ENCODE peak calls at places on chromosomes 12 and 14, in six cellular contexts. One of them, this sample, is unnamed.

GRCh38 chr14:54338696-54339317 is 58.0 kb upstream of the CDKN3 start:
- DNase-seq in stomach: no peak
- DNase-seq in upper lobe of left lung: no peak
- DNase-seq in body of pancreas: no peak
- DNase-seq in heart left ventricle: no peak
- DNase-seq in Peyer's patch: no peak
- DNase-seq in this sample: no peak

GRCh38 chr14:94376108-94376975 is 12.1 kb downstream of the SERPINA1 start:
- DNase-seq in heart left ventricle: no peak
- DNase-seq in stomach: no peak
- DNase-seq in upper lobe of left lung: no peak
- DNase-seq in Peyer's patch: no peak
- DNase-seq in body of pancreas: no peak
- DNase-seq in this sample: no peak

GRCh38 chr12:46470039-46470627 is 97.6 kb upstream of the SLC38A2 start:
- DNase-seq in stomach: no peak
- DNase-seq in heart left ventricle: no peak
- DNase-seq in body of pancreas: no peak
- DNase-seq in upper lobe of left lung: no peak
- DNase-seq in Peyer's patch: peak
- DNase-seq in this sample: no peak

GRCh38 chr12:108320503-108321293 is 18.4 kb downstream of the CMKLR1 start:
- DNase-seq in heart left ventricle: no peak
- DNase-seq in upper lobe of left lung: no peak
- DNase-seq in body of pancreas: no peak
- DNase-seq in stomach: no peak
- DNase-seq in Peyer's patch: no peak
- DNase-seq in this sample: no peak

GRCh38 chr12:24125280-24125679 is 175.8 kb upstream of the SOX5 start:
- DNase-seq in upper lobe of left lung: no peak
- DNase-seq in heart left ventricle: no peak
- DNase-seq in stomach: no peak
- DNase-seq in body of pancreas: no peak
- DNase-seq in Peyer's patch: no peak
- DNase-seq in this sample: no peak

GRCh38 chr12:120466560-120467315 is 2.8 kb downstream of the SRSF9 start:
- DNase-seq in Peyer's patch: peak
- DNase-seq in stomach: peak
- DNase-seq in upper lobe of left lung: peak
- DNase-seq in body of pancreas: peak
- DNase-seq in heart left ventricle: no peak
- DNase-seq in this sample: no peak

GRCh38 chr12:33977887-33978286 is 44.4 kb upstream of the ALG10 start:
- DNase-seq in heart left ventricle: no peak
- DNase-seq in stomach: no peak
- DNase-seq in body of pancreas: no peak
- DNase-seq in Peyer's patch: no peak
- DNase-seq in upper lobe of left lung: no peak
- DNase-seq in this sample: no peak

GRCh38 chr12:52417742-52418141 is 11.6 kb upstream of the KRT82 start:
- DNase-seq in Peyer's patch: no peak
- DNase-seq in body of pancreas: no peak
- DNase-seq in heart left ventricle: no peak
- DNase-seq in upper lobe of left lung: peak
- DNase-seq in stomach: no peak
- DNase-seq in this sample: no peak

GRCh38 chr12:69649529-69649928 is 38.8 kb upstream of the LRRC10 start:
- DNase-seq in heart left ventricle: no peak
- DNase-seq in body of pancreas: no peak
- DNase-seq in upper lobe of left lung: no peak
- DNase-seq in Peyer's patch: no peak
- DNase-seq in stomach: no peak
- DNase-seq in this sample: no peak

GRCh38 chr14:96167224-96168148 is 37.2 kb upstream of the BDKRB2 start:
- DNase-seq in Peyer's patch: peak
- DNase-seq in heart left ventricle: no peak
- DNase-seq in body of pancreas: no peak
- DNase-seq in stomach: no peak
- DNase-seq in upper lobe of left lung: no peak
- DNase-seq in this sample: no peak

GRCh38 chr12:100555722-100556121 is 17.8 kb upstream of the GAS2L3 start:
- DNase-seq in body of pancreas: no peak
- DNase-seq in heart left ventricle: no peak
- DNase-seq in stomach: no peak
- DNase-seq in Peyer's patch: no peak
- DNase-seq in upper lobe of left lung: no peak
- DNase-seq in this sample: peak

GRCh38 chr12:7609480-7609879 is 56.2 kb downstream of the APOBEC1 start:
- DNase-seq in upper lobe of left lung: no peak
- DNase-seq in body of pancreas: no peak
- DNase-seq in Peyer's patch: no peak
- DNase-seq in stomach: no peak
- DNase-seq in heart left ventricle: no peak
- DNase-seq in this sample: no peak

GRCh38 chr12:75007133-75007532 is 202.5 kb downstream of the KCNC2 start:
- DNase-seq in body of pancreas: no peak
- DNase-seq in heart left ventricle: no peak
- DNase-seq in Peyer's patch: no peak
- DNase-seq in stomach: no peak
- DNase-seq in upper lobe of left lung: no peak
- DNase-seq in this sample: no peak

GRCh38 chr14:81819910-81820309 is 286.3 kb upstream of the SEL1L start:
- DNase-seq in heart left ventricle: no peak
- DNase-seq in upper lobe of left lung: no peak
- DNase-seq in body of pancreas: no peak
- DNase-seq in Peyer's patch: no peak
- DNase-seq in stomach: no peak
- DNase-seq in this sample: no peak

GRCh38 chr14:92503756-92504491 is 9.7 kb upstream of the RIN3 start:
- DNase-seq in upper lobe of left lung: peak
- DNase-seq in heart left ventricle: no peak
- DNase-seq in stomach: no peak
- DNase-seq in Peyer's patch: peak
- DNase-seq in body of pancreas: no peak
- DNase-seq in this sample: no peak

GRCh38 chr14:101086926-101087325 is 183.4 kb upstream of the RTL1 start:
- DNase-seq in upper lobe of left lung: peak
- DNase-seq in body of pancreas: no peak
- DNase-seq in stomach: no peak
- DNase-seq in Peyer's patch: peak
- DNase-seq in heart left ventricle: no peak
- DNase-seq in this sample: no peak

GRCh38 chr14:104953896-104954656 is 24.1 kb downstream of the AHNAK2 start:
- DNase-seq in body of pancreas: no peak
- DNase-seq in Peyer's patch: no peak
- DNase-seq in heart left ventricle: no peak
- DNase-seq in upper lobe of left lung: no peak
- DNase-seq in stomach: no peak
- DNase-seq in this sample: no peak

GRCh38 chr12:14167005-14167628 is 185.7 kb upstream of the GRIN2B start:
- DNase-seq in upper lobe of left lung: no peak
- DNase-seq in heart left ventricle: no peak
- DNase-seq in body of pancreas: peak
- DNase-seq in stomach: peak
- DNase-seq in Peyer's patch: peak
- DNase-seq in this sample: peak

GRCh38 chr12:43762596-43762995 is 3.8 kb downstream of the IRAK4 start:
- DNase-seq in body of pancreas: no peak
- DNase-seq in stomach: no peak
- DNase-seq in upper lobe of left lung: no peak
- DNase-seq in heart left ventricle: no peak
- DNase-seq in Peyer's patch: no peak
- DNase-seq in this sample: no peak

GRCh38 chr12:19282133-19282532 is 152.6 kb downstream of the PLEKHA5 start:
- DNase-seq in upper lobe of left lung: no peak
- DNase-seq in heart left ventricle: no peak
- DNase-seq in Peyer's patch: no peak
- DNase-seq in body of pancreas: no peak
- DNase-seq in stomach: no peak
- DNase-seq in this sample: no peak

GRCh38 chr12:33834672-33835071 is 187.6 kb upstream of the ALG10 start:
- DNase-seq in upper lobe of left lung: no peak
- DNase-seq in body of pancreas: no peak
- DNase-seq in Peyer's patch: no peak
- DNase-seq in heart left ventricle: no peak
- DNase-seq in stomach: no peak
- DNase-seq in this sample: no peak

GRCh38 chr12:49783917-49784676 is 42.7 kb downstream of the TMBIM6 start:
- DNase-seq in stomach: no peak
- DNase-seq in heart left ventricle: no peak
- DNase-seq in body of pancreas: no peak
- DNase-seq in upper lobe of left lung: no peak
- DNase-seq in Peyer's patch: no peak
- DNase-seq in this sample: no peak

GRCh38 chr12:118033331-118033730 is 16.8 kb downstream of the RFC5 start:
- DNase-seq in heart left ventricle: no peak
- DNase-seq in upper lobe of left lung: no peak
- DNase-seq in stomach: no peak
- DNase-seq in body of pancreas: no peak
- DNase-seq in Peyer's patch: no peak
- DNase-seq in this sample: no peak

GRCh38 chr12:85029456-85029855 is 6.6 kb downstream of the TSPAN19 start:
- DNase-seq in stomach: no peak
- DNase-seq in heart left ventricle: no peak
- DNase-seq in body of pancreas: no peak
- DNase-seq in Peyer's patch: no peak
- DNase-seq in upper lobe of left lung: no peak
- DNase-seq in this sample: no peak

DNA sequence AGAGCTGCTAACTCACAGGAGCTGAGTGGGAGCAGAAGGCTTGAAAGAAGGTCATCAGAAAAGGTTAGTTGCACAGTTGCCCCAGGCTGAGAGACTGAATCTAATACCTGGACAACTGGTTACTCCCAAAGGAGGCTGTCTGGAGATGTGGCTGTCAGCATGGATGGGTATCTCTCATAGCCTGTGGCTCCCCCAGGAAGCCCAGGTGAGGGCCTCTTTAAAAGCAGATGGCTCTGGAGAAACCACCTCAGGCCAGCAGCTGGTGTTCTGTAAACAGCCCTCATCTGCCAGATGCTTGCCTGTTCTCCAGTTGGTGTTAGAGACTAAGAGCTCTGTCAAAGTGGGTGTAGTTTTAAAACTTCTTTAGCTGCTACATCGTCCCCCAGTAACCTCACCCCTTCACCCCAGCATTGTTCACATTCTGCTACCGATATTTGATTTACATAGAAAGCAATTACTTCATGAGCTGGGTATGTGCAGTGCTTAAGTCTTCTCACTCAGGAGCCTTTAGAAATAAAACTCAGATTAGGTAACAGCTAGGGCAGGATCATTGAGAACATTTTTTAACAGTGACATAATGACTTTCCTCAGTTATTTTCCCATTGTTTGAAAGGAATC is 25.8 kb downstream of the DACT1 start:
- DNase-seq in upper lobe of left lung: no peak
- DNase-seq in stomach: no peak
- DNase-seq in Peyer's patch: no peak
- DNase-seq in heart left ventricle: no peak
- DNase-seq in body of pancreas: no peak
- DNase-seq in this sample: no peak
- TF ChIP-seq POLR2A in upper lobe of left lung: no peak
- TF ChIP-seq POLR2A in stomach: no peak
- TF ChIP-seq POLR2A in Peyer's patch: no peak
- TF ChIP-seq POLR2A in heart left ventricle: no peak
- TF ChIP-seq POLR2A in body of pancreas: no peak
- TF ChIP-seq POLR2A in this sample: no peak

DNA sequence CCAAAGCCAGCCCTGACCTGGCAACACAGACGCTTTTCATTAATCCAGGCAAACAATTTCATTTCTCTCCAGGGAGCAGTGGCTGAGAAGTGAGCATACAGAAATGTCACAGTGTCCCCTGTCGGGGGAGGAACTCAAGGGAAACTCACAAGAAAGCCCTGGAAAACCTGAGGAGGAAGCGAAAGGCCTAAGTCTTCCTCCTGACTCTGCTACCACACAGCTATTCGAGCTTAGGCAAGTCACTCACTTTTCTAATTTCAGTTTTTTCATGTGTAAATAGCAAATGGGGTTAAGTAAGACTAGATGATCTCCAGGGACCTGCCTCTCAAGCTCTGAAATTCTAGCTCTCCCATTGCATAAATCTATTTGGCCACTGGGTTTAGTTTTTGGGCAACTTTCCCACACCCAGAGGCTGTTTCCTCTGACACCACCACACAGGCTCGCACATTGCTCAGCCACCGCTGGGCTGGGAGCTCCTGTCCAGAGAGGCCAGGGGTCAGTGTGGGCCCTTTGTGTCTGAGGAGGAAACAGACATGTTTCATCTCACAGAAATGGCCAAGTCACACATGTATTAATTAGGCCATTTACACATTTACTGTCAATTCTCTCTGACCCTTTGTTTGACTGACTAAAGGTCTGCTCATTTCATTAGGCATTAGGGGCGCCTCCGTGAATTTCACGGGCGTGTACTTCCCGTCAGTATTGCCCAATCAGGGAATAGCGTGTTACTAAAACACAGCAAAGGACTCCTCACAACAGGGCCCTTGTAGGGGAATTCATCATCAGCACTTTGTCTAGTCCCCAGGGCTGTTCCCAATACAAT is 9.8 kb upstream of the PNMA1 start:
- DNase-seq in heart left ventricle: peak
- DNase-seq in Peyer's patch: peak
- DNase-seq in upper lobe of left lung: peak
- DNase-seq in body of pancreas: peak
- DNase-seq in stomach: peak
- DNase-seq in this sample: peak
- H3K27ac ChIP-seq in heart left ventricle: peak
- H3K27ac ChIP-seq in Peyer's patch: peak
- H3K27ac ChIP-seq in upper lobe of left lung: peak
- H3K27ac ChIP-seq in body of pancreas: no peak
- H3K27ac ChIP-seq in stomach: peak
- H3K27ac ChIP-seq in this sample: peak

GRCh38 chr12:31659087-31659942 is at the start of gene ETFBKMT:
- DNase-seq in upper lobe of left lung: peak
- DNase-seq in Peyer's patch: peak
- DNase-seq in stomach: peak
- DNase-seq in body of pancreas: peak
- DNase-seq in heart left ventricle: peak
- DNase-seq in this sample: peak
- TF ChIP-seq POLR2A in upper lobe of left lung: peak
- TF ChIP-seq POLR2A in Peyer's patch: peak
- TF ChIP-seq POLR2A in stomach: peak
- TF ChIP-seq POLR2A in body of pancreas: peak
- TF ChIP-seq POLR2A in heart left ventricle: peak
- TF ChIP-seq POLR2A in this sample: no peak

GRCh38 chr12:94071258-94071657 is 77.1 kb upstream of the PLXNC1 start:
- DNase-seq in Peyer's patch: no peak
- DNase-seq in stomach: no peak
- DNase-seq in body of pancreas: no peak
- DNase-seq in upper lobe of left lung: no peak
- DNase-seq in heart left ventricle: no peak
- DNase-seq in this sample: no peak

GRCh38 chr12:94074216-94074969 is 74.0 kb upstream of the PLXNC1 start:
- DNase-seq in Peyer's patch: no peak
- DNase-seq in stomach: no peak
- DNase-seq in body of pancreas: no peak
- DNase-seq in upper lobe of left lung: no peak
- DNase-seq in heart left ventricle: peak
- DNase-seq in this sample: peak

GRCh38 chr12:94074970-94075695 is 73.2 kb upstream of the PLXNC1 start:
- DNase-seq in Peyer's patch: peak
- DNase-seq in upper lobe of left lung: peak
- DNase-seq in stomach: peak
- DNase-seq in heart left ventricle: peak
- DNase-seq in body of pancreas: peak
- DNase-seq in this sample: peak

GRCh38 chr12:94070520-94070919 is 77.9 kb upstream of the PLXNC1 start:
- DNase-seq in body of pancreas: no peak
- DNase-seq in stomach: no peak
- DNase-seq in heart left ventricle: no peak
- DNase-seq in Peyer's patch: peak
- DNase-seq in upper lobe of left lung: no peak
- DNase-seq in this sample: no peak

GRCh38 chr12:94073441-94074051 is 74.8 kb upstream of the PLXNC1 start:
- DNase-seq in upper lobe of left lung: peak
- DNase-seq in body of pancreas: no peak
- DNase-seq in heart left ventricle: peak
- DNase-seq in Peyer's patch: no peak
- DNase-seq in stomach: no peak
- DNase-seq in this sample: no peak
- H3K27ac ChIP-seq in upper lobe of left lung: no peak
- H3K27ac ChIP-seq in body of pancreas: no peak
- H3K27ac ChIP-seq in heart left ventricle: peak
- H3K27ac ChIP-seq in Peyer's patch: no peak
- H3K27ac ChIP-seq in stomach: peak
- H3K27ac ChIP-seq in this sample: peak